ENCODE peak calls at places on chromosomes 7 and 10, in eight cellular contexts. W is hypothalamus; R is EL; H is stimulated activated CD8-positive, alpha-beta memory T cell treated with anti-CD3 and anti-CD28 coated beads, Interleukin-15, amount 100 ng/mL, for 1 hour; F is activated naive CD4-positive, alpha-beta T cell; K is OCI-LY7; O is stimulated activated CD4-positive, alpha-beta T cell treated with anti-CD3 and anti-CD28 coated beads, Interleukin-4, amount 100 ng/mL, for 48 hours; D is GM04503. T is an unnamed sample.

GRCh38 chr7:157548691-157549265 is 212.0 kb downstream of the DNAJB6 start:
- DNase-seq in W (no peak), R (no peak), H (no peak), F (no peak), K (no peak), O (no peak), D (no peak), T (no peak)

GRCh38 chr10:69045441-69046300 is 42.2 kb upstream of the SRGN start:
- DNase-seq in W (no peak), R (no peak), H (no peak), F (no peak), K (no peak), O (no peak), D (no peak), T (no peak)

GRCh38 chr10:11058965-11059364 is 41.3 kb downstream of the CELF2 start:
- DNase-seq in W (no peak), R (peak), H (no peak), F (no peak), K (no peak), O (no peak), D (no peak), T (no peak)

GRCh38 chr7:77752016-77752415 is 46.2 kb downstream of the TMEM60 start:
- DNase-seq in W (no peak), R (no peak), H (no peak), F (no peak), K (no peak), O (no peak), D (no peak), T (no peak)

GRCh38 chr7:20275637-20276036 is 55.1 kb upstream of the ITGB8 start:
- DNase-seq in W (no peak), R (peak), H (no peak), F (no peak), K (no peak), O (no peak), D (peak), T (no peak)

GRCh38 chr7:151075662-151075971 is 5.0 kb downstream of the FASTK start:
- DNase-seq in W (no peak), R (no peak), H (no peak), F (no peak), K (no peak), O (no peak), D (no peak), T (no peak)

GRCh38 chr10:11602357-11602756 is 9.1 kb downstream of the USP6NL start:
- DNase-seq in W (no peak), R (no peak), H (no peak), F (no peak), K (no peak), O (no peak), D (no peak), T (no peak)

GRCh38 chr10:95394161-95394880 is 103.5 kb upstream of the PDLIM1 start:
- DNase-seq in W (no peak), R (no peak), H (no peak), F (no peak), K (no peak), O (peak), D (no peak), T (no peak)

GRCh38 chr7:129779602-129780256 is 168.2 kb downstream of the NRF1 start:
- DNase-seq in W (no peak), R (peak), H (no peak), F (no peak), K (peak), O (no peak), D (no peak), T (peak)

GRCh38 chr10:96129387-96130325 is at the start of gene ZNF518A:
- DNase-seq in W (peak), R (peak), H (peak), F (peak), K (peak), O (peak), D (peak), T (peak)

T was measured in progenitor cell of endocrine pancreas.